ENCODE peak calls at places on chromosomes 5 and 9, in nine cellular contexts. One of them, this sample, is unnamed.
A peak's percentile ranks its signal among the peaks of the same experiment; 100 is the strongest.

GRCh38 chr5:114928644-114929462 is 240.9 kb downstream of the TRIM36 start:
- DNase-seq in mucosa of descending colon: no peak
- DNase-seq in neural progenitor cell: no peak
- DNase-seq in Peyer's patch: no peak
- DNase-seq in upper lobe of right lung: no peak
- DNase-seq in CD8-positive, alpha-beta memory T cell: no peak
- DNase-seq in cardiac fibroblast: no peak
- DNase-seq in K562: no peak
- DNase-seq in fibroblast of lung: no peak
- DNase-seq in this sample: no peak

GRCh38 chr5:98065261-98065909 is 708.1 kb upstream of the RGMB start:
- DNase-seq in mucosa of descending colon: no peak
- DNase-seq in neural progenitor cell: no peak
- DNase-seq in Peyer's patch: no peak
- DNase-seq in upper lobe of right lung: no peak
- DNase-seq in CD8-positive, alpha-beta memory T cell: no peak
- DNase-seq in cardiac fibroblast: peak; percentile 41
- DNase-seq in K562: no peak
- DNase-seq in fibroblast of lung: no peak
- DNase-seq in this sample: no peak

GRCh38 chr5:52989025-52989780 is at the start of gene ITGA2:
- DNase-seq in mucosa of descending colon: peak; percentile 84
- DNase-seq in neural progenitor cell: peak; percentile 69
- DNase-seq in Peyer's patch: peak; percentile 79
- DNase-seq in upper lobe of right lung: peak; percentile 78
- DNase-seq in CD8-positive, alpha-beta memory T cell: peak; percentile 6
- DNase-seq in cardiac fibroblast: peak; percentile 57
- DNase-seq in K562: peak; percentile 47
- DNase-seq in fibroblast of lung: peak; percentile 47
- DNase-seq in this sample: no peak

GRCh38 chr9:75464726-75465125 is 376.4 kb downstream of the OSTF1 start:
- DNase-seq in mucosa of descending colon: no peak
- DNase-seq in neural progenitor cell: no peak
- DNase-seq in Peyer's patch: no peak
- DNase-seq in upper lobe of right lung: no peak
- DNase-seq in CD8-positive, alpha-beta memory T cell: no peak
- DNase-seq in cardiac fibroblast: no peak
- DNase-seq in K562: no peak
- DNase-seq in fibroblast of lung: no peak
- DNase-seq in this sample: no peak

GRCh38 chr9:25964239-25964638 is 286.0 kb upstream of the TUSC1 start:
- DNase-seq in mucosa of descending colon: no peak
- DNase-seq in neural progenitor cell: peak; percentile 73
- DNase-seq in Peyer's patch: no peak
- DNase-seq in upper lobe of right lung: no peak
- DNase-seq in CD8-positive, alpha-beta memory T cell: no peak
- DNase-seq in cardiac fibroblast: peak; percentile 87
- DNase-seq in K562: no peak
- DNase-seq in fibroblast of lung: peak; percentile 73
- DNase-seq in this sample: peak; percentile 39

GRCh38 chr9:130738281-130738680 is 44.7 kb downstream of the EXOSC2 start:
- DNase-seq in mucosa of descending colon: no peak
- DNase-seq in neural progenitor cell: no peak
- DNase-seq in Peyer's patch: no peak
- DNase-seq in upper lobe of right lung: no peak
- DNase-seq in CD8-positive, alpha-beta memory T cell: no peak
- DNase-seq in cardiac fibroblast: no peak
- DNase-seq in K562: peak; percentile 59
- DNase-seq in fibroblast of lung: no peak
- DNase-seq in this sample: no peak

GRCh38 chr5:66285343-66285942 is 141.3 kb downstream of the SREK1 start:
- DNase-seq in mucosa of descending colon: no peak
- DNase-seq in neural progenitor cell: no peak
- DNase-seq in Peyer's patch: no peak
- DNase-seq in upper lobe of right lung: no peak
- DNase-seq in CD8-positive, alpha-beta memory T cell: no peak
- DNase-seq in cardiac fibroblast: no peak
- DNase-seq in K562: no peak
- DNase-seq in fibroblast of lung: no peak
- DNase-seq in this sample: no peak

GRCh38 chr9:135122316-135122715 is 34.8 kb downstream of the OLFM1 start:
- DNase-seq in mucosa of descending colon: no peak
- DNase-seq in neural progenitor cell: no peak
- DNase-seq in Peyer's patch: no peak
- DNase-seq in upper lobe of right lung: no peak
- DNase-seq in CD8-positive, alpha-beta memory T cell: no peak
- DNase-seq in cardiac fibroblast: no peak
- DNase-seq in K562: no peak
- DNase-seq in fibroblast of lung: no peak
- DNase-seq in this sample: no peak

GRCh38 chr5:139759219-139759721 is 36.3 kb upstream of the PSD2 start:
- DNase-seq in mucosa of descending colon: no peak
- DNase-seq in neural progenitor cell: no peak
- DNase-seq in Peyer's patch: no peak
- DNase-seq in upper lobe of right lung: no peak
- DNase-seq in CD8-positive, alpha-beta memory T cell: no peak
- DNase-seq in cardiac fibroblast: no peak
- DNase-seq in K562: no peak
- DNase-seq in fibroblast of lung: no peak
- DNase-seq in this sample: no peak

GRCh38 chr9:137017071-137017470 is 11.0 kb downstream of the ABCA2 start:
- DNase-seq in mucosa of descending colon: no peak
- DNase-seq in neural progenitor cell: no peak
- DNase-seq in Peyer's patch: no peak
- DNase-seq in upper lobe of right lung: no peak
- DNase-seq in CD8-positive, alpha-beta memory T cell: no peak
- DNase-seq in cardiac fibroblast: no peak
- DNase-seq in K562: no peak
- DNase-seq in fibroblast of lung: no peak
- DNase-seq in this sample: no peak

GRCh38 chr9:137019891-137020683 is 8.0 kb downstream of the ABCA2 start:
- DNase-seq in mucosa of descending colon: no peak
- DNase-seq in neural progenitor cell: no peak
- DNase-seq in Peyer's patch: no peak
- DNase-seq in upper lobe of right lung: no peak
- DNase-seq in CD8-positive, alpha-beta memory T cell: no peak
- DNase-seq in cardiac fibroblast: no peak
- DNase-seq in K562: no peak
- DNase-seq in fibroblast of lung: no peak
- DNase-seq in this sample: no peak

GRCh38 chr9:137017791-137018497 is 10.1 kb downstream of the ABCA2 start:
- DNase-seq in mucosa of descending colon: no peak
- DNase-seq in neural progenitor cell: no peak
- DNase-seq in Peyer's patch: no peak
- DNase-seq in upper lobe of right lung: no peak
- DNase-seq in CD8-positive, alpha-beta memory T cell: no peak
- DNase-seq in cardiac fibroblast: no peak
- DNase-seq in K562: peak; percentile 47
- DNase-seq in fibroblast of lung: no peak
- DNase-seq in this sample: no peak

GRCh38 chr9:137020771-137021573 is 7.1 kb downstream of the ABCA2 start:
- DNase-seq in mucosa of descending colon: no peak
- DNase-seq in neural progenitor cell: no peak
- DNase-seq in Peyer's patch: no peak
- DNase-seq in upper lobe of right lung: no peak
- DNase-seq in CD8-positive, alpha-beta memory T cell: no peak
- DNase-seq in cardiac fibroblast: no peak
- DNase-seq in K562: no peak
- DNase-seq in fibroblast of lung: no peak
- DNase-seq in this sample: no peak

DNA sequence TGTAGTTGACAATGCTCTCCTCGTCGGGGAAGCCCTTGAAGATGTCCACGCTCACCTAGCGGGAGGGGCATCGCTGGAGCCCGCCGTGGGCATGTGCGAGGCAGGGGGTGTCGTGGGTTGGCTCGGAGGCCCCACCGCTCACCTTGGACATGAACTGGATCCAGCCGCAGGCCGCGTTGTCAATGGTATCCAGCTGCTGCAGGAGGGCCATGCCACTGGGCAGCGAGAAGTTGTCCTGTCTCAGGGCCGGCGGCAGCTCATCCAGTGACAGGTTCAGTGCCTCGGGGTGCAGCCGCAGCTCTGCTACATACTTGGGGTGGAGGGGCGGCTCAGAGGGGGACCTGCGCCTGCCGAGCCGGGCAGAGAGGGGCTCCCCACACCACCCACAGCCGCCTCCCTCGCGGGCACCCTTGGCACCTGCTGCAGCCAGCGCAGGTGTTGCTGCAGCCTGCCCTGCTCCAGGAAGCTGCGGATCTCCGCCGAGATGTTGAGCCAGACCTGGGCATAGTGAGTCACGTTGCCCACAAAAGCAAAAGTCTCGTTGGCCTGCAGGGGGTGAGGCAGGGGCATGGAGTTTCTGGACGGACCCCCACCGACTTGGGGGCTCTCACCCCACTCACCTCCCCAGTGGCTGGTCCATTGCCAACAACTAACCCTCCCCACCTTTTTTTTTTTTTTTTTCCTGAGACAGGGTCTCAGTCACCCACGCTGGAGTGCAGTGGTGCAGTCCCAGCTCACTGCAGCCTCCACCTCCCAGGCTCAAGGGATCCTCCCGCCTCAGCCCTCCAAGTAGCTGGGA is 9.1 kb downstream of the ABCA2 start:
- DNase-seq in mucosa of descending colon: no peak
- DNase-seq in neural progenitor cell: no peak
- DNase-seq in Peyer's patch: no peak
- DNase-seq in upper lobe of right lung: no peak
- DNase-seq in CD8-positive, alpha-beta memory T cell: no peak
- DNase-seq in cardiac fibroblast: no peak
- DNase-seq in K562: no peak
- DNase-seq in fibroblast of lung: no peak
- DNase-seq in this sample: no peak
- H3K4me3 ChIP-seq in mucosa of descending colon: no peak overlapping the region
- H3K4me3 ChIP-seq in neural progenitor cell: no peak overlapping the region
- H3K4me3 ChIP-seq in Peyer's patch: no peak overlapping the region
- H3K4me3 ChIP-seq in upper lobe of right lung: no peak overlapping the region
- H3K4me3 ChIP-seq in CD8-positive, alpha-beta memory T cell: no peak overlapping the region
- H3K4me3 ChIP-seq in cardiac fibroblast: no peak overlapping the region
- H3K4me3 ChIP-seq in K562: no peak overlapping the region
- H3K4me3 ChIP-seq in fibroblast of lung: no peak overlapping the region
- H3K4me3 ChIP-seq in this sample: no peak overlapping the region

DNA sequence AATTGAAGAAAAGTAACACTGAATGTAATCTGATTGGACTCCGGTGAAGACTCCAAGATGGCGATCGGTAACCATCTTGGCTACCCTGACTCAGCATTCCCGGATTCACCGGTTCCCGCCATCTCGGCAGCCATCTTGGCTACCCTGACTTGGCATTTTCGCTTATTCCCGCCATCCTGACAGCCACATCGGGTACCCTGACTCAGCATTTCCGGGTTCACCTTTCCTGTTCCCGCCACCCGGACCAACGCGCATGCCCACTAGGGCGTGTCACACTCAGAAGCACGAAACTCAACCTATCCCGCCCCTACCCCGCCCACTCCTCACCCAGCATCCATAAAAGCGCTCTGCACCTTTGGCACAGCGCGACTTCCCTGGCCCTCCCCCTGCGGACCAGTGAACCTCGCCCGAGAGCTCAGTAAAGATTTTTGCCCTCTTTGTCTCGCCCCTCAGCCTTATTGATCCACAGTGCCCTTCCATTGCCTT is 17.2 kb downstream of the SPTLC1 start:
- DNase-seq in mucosa of descending colon: peak; percentile 94
- DNase-seq in neural progenitor cell: no peak
- DNase-seq in Peyer's patch: peak; percentile 94
- DNase-seq in upper lobe of right lung: peak; percentile 88
- DNase-seq in CD8-positive, alpha-beta memory T cell: peak; percentile 33
- DNase-seq in cardiac fibroblast: peak; percentile 66
- DNase-seq in K562: no peak
- DNase-seq in fibroblast of lung: peak; percentile 80
- DNase-seq in this sample: peak; percentile 58
- H3K4me3 ChIP-seq in mucosa of descending colon: no peak overlapping the region
- H3K4me3 ChIP-seq in neural progenitor cell: no peak overlapping the region
- H3K4me3 ChIP-seq in Peyer's patch: no peak overlapping the region
- H3K4me3 ChIP-seq in upper lobe of right lung: peak overlapping the region; percentile 23
- H3K4me3 ChIP-seq in CD8-positive, alpha-beta memory T cell: no peak overlapping the region
- H3K4me3 ChIP-seq in cardiac fibroblast: peak overlapping the region; percentile 14
- H3K4me3 ChIP-seq in K562: no peak overlapping the region
- H3K4me3 ChIP-seq in fibroblast of lung: peak overlapping the region; percentile 36
- H3K4me3 ChIP-seq in this sample: peak overlapping the region; percentile 20

GRCh38 chr5:155727512-155728145 is 599.3 kb upstream of the SGCD start:
- DNase-seq in mucosa of descending colon: no peak
- DNase-seq in neural progenitor cell: peak; percentile 55
- DNase-seq in Peyer's patch: no peak
- DNase-seq in upper lobe of right lung: peak; percentile 59
- DNase-seq in CD8-positive, alpha-beta memory T cell: no peak
- DNase-seq in cardiac fibroblast: no peak
- DNase-seq in K562: no peak
- DNase-seq in fibroblast of lung: no peak
- DNase-seq in this sample: no peak

GRCh38 chr5:155728146-155728856 is 598.7 kb upstream of the SGCD start:
- DNase-seq in mucosa of descending colon: peak; percentile 74
- DNase-seq in neural progenitor cell: peak; percentile 83
- DNase-seq in Peyer's patch: no peak
- DNase-seq in upper lobe of right lung: peak; percentile 80
- DNase-seq in CD8-positive, alpha-beta memory T cell: peak; percentile 13
- DNase-seq in cardiac fibroblast: peak; percentile 9
- DNase-seq in K562: no peak
- DNase-seq in fibroblast of lung: peak; percentile 15
- DNase-seq in this sample: peak; percentile 25

GRCh38 chr5:155729684-155730059 is 597.3 kb upstream of the SGCD start:
- DNase-seq in mucosa of descending colon: peak; percentile 24
- DNase-seq in neural progenitor cell: peak; percentile 50
- DNase-seq in Peyer's patch: no peak
- DNase-seq in upper lobe of right lung: peak; percentile 59
- DNase-seq in CD8-positive, alpha-beta memory T cell: no peak
- DNase-seq in cardiac fibroblast: no peak
- DNase-seq in K562: no peak
- DNase-seq in fibroblast of lung: no peak
- DNase-seq in this sample: no peak

GRCh38 chr5:155726267-155726666 is 600.7 kb upstream of the SGCD start:
- DNase-seq in mucosa of descending colon: no peak
- DNase-seq in neural progenitor cell: peak; percentile 73
- DNase-seq in Peyer's patch: no peak
- DNase-seq in upper lobe of right lung: no peak
- DNase-seq in CD8-positive, alpha-beta memory T cell: no peak
- DNase-seq in cardiac fibroblast: peak; percentile 27
- DNase-seq in K562: no peak
- DNase-seq in fibroblast of lung: peak; percentile 1
- DNase-seq in this sample: no peak

GRCh38 chr5:155728857-155729683 is 597.9 kb upstream of the SGCD start:
- DNase-seq in mucosa of descending colon: peak; percentile 20
- DNase-seq in neural progenitor cell: peak; percentile 75
- DNase-seq in Peyer's patch: no peak
- DNase-seq in upper lobe of right lung: no peak
- DNase-seq in CD8-positive, alpha-beta memory T cell: no peak
- DNase-seq in cardiac fibroblast: peak; percentile 3
- DNase-seq in K562: no peak
- DNase-seq in fibroblast of lung: peak; percentile 0
- DNase-seq in this sample: no peak
- H3K4me3 ChIP-seq in mucosa of descending colon: no peak overlapping the region
- H3K4me3 ChIP-seq in neural progenitor cell: peak overlapping the region; percentile 57
- H3K4me3 ChIP-seq in Peyer's patch: no peak overlapping the region
- H3K4me3 ChIP-seq in upper lobe of right lung: no peak overlapping the region
- H3K4me3 ChIP-seq in CD8-positive, alpha-beta memory T cell: peak overlapping the region; percentile 8
- H3K4me3 ChIP-seq in cardiac fibroblast: no peak overlapping the region
- H3K4me3 ChIP-seq in K562: no peak overlapping the region
- H3K4me3 ChIP-seq in fibroblast of lung: no peak overlapping the region
- H3K4me3 ChIP-seq in this sample: peak overlapping the region; percentile 29

DNA sequence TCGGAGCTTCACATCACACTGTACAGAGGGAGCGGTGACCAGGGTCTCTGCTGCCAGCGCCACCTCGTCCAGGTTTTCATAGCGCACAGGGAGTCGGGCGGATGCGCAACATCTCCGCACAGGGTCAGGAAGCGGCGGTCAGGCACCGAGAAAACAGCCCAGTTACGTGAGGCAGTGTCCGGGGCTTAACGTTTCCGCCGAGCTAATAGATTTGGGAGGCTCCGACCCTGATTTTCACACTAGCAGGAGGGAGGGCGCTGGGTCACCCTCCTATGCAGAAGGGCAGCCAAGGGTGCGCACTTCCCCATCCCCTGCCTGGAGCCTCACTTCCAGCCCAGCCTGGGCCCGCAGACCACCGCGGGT is 13.7 kb downstream of the BTNL9 start:
- DNase-seq in mucosa of descending colon: no peak
- DNase-seq in neural progenitor cell: peak; percentile 57
- DNase-seq in Peyer's patch: no peak
- DNase-seq in upper lobe of right lung: no peak
- DNase-seq in CD8-positive, alpha-beta memory T cell: no peak
- DNase-seq in cardiac fibroblast: no peak
- DNase-seq in K562: no peak
- DNase-seq in fibroblast of lung: no peak
- DNase-seq in this sample: no peak
- H3K4me3 ChIP-seq in mucosa of descending colon: no peak overlapping the region
- H3K4me3 ChIP-seq in neural progenitor cell: peak overlapping the region; percentile 69
- H3K4me3 ChIP-seq in Peyer's patch: peak overlapping the region; percentile 38
- H3K4me3 ChIP-seq in upper lobe of right lung: peak overlapping the region; percentile 55
- H3K4me3 ChIP-seq in CD8-positive, alpha-beta memory T cell: peak overlapping the region; percentile 39
- H3K4me3 ChIP-seq in cardiac fibroblast: no peak overlapping the region
- H3K4me3 ChIP-seq in K562: peak overlapping the region; percentile 84
- H3K4me3 ChIP-seq in fibroblast of lung: no peak overlapping the region
- H3K4me3 ChIP-seq in this sample: peak overlapping the region; percentile 32